ENCODE peak calls at places on chromosomes 3 and 15, in ten cellular contexts. Y is AG09319, U is progenitor cell of endocrine pancreas, F is glutamatergic neuron, S is foreskin fibroblast, I is dorsolateral prefrontal cortex, Q is cardiac muscle cell, D is right atrium auricular region, G is breast epithelium, A is NB4. P is an unnamed sample.

GRCh38 chr15:67821784-67822451 is 3.4 kb upstream of the SKOR1 start:
- DNase-seq in U (no peak), F (no peak), G (no peak), S (no peak), Y (no peak), I (no peak), A (no peak), Q (no peak), D (no peak), P (no peak)

GRCh38 chr3:28053759-28054158 is 187.7 kb upstream of the CMC1 start:
- DNase-seq in Y (no peak), S (peak; percentile 9), U (no peak), I (no peak), F (no peak), A (no peak), G (no peak), D (no peak), Q (no peak), P (no peak)

GRCh38 chr3:141498592-141499223 is 11.9 kb downstream of the RASA2 start:
- DNase-seq in D (no peak), U (no peak), I (no peak), G (peak; percentile 50), F (no peak), Q (no peak), Y (no peak), S (no peak), A (peak; percentile 97), P (no peak)

GRCh38 chr15:69044899-69045298 is 30.4 kb downstream of the NOX5 start:
- DNase-seq in D (no peak), U (no peak), Y (peak; percentile 35), F (no peak), I (no peak), G (no peak), A (peak; percentile 93), S (peak; percentile 54), Q (no peak), P (no peak)

GRCh38 chr3:66425032-66425431 is 75.8 kb downstream of the LRIG1 start:
- DNase-seq in S (no peak), D (no peak), Y (no peak), I (no peak), U (no peak), F (no peak), A (no peak), Q (no peak), G (no peak), P (no peak)

GRCh38 chr15:70582143-70582945 is 181.0 kb downstream of the UACA start:
- DNase-seq in G (no peak), Q (no peak), D (no peak), U (no peak), Y (peak; percentile 70), S (peak; percentile 66), F (no peak), I (no peak), A (no peak), P (no peak)

GRCh38 chr15:69086427-69087205 is 72.1 kb downstream of the NOX5 start:
- DNase-seq in U (no peak), D (no peak), G (no peak), A (no peak), F (no peak), Q (no peak), Y (no peak), S (no peak), I (no peak), P (no peak)

GRCh38 chr3:182568756-182569155 is 224.5 kb upstream of the ATP11B start:
- DNase-seq in Q (no peak), S (no peak), Y (no peak), F (no peak), G (no peak), I (no peak), D (no peak), A (no peak), U (no peak), P (no peak)

GRCh38 chr15:66942649-66943390 is 122.6 kb upstream of the SMAD3 start:
- DNase-seq in F (no peak), Y (no peak), I (no peak), A (no peak), G (no peak), S (no peak), Q (no peak), D (no peak), U (no peak), P (no peak)

GRCh38 chr3:61663728-61664492 is 102.5 kb downstream of the PTPRG start:
- DNase-seq in I (no peak), Y (peak; percentile 95), U (no peak), F (no peak), S (peak; percentile 94), D (no peak), Q (no peak), G (no peak), A (no peak), P (no peak)

GRCh38 chr3:131694351-131694750 is 191.6 kb upstream of the MRPL3 start:
- DNase-seq in S (no peak), Y (no peak), Q (no peak), D (no peak), U (no peak), A (no peak), G (no peak), F (no peak), I (no peak), P (no peak)

GRCh38 chr3:98745718-98746117 is 17.4 kb upstream of the ST3GAL6 start:
- DNase-seq in G (no peak), F (no peak), A (no peak), Y (no peak), I (no peak), S (no peak), Q (no peak), U (no peak), D (no peak), P (no peak)

GRCh38 chr15:38300395-38300794 is 47.8 kb downstream of the SPRED1 start:
- DNase-seq in I (no peak), D (no peak), U (no peak), Y (no peak), F (no peak), Q (no peak), A (peak; percentile 8), G (no peak), S (no peak), P (no peak)

GRCh38 chr15:69999392-70000085 is 98.2 kb downstream of the TLE3 start:
- DNase-seq in Y (no peak), D (no peak), A (no peak), Q (no peak), F (no peak), U (no peak), I (no peak), S (no peak), G (no peak), P (no peak)

GRCh38 chr3:61894988-61895935 is 333.9 kb downstream of the PTPRG start:
- DNase-seq in A (peak; percentile 42), I (no peak), D (peak; percentile 81), S (peak; percentile 85), G (peak; percentile 54), F (no peak), U (no peak), Y (peak; percentile 51), Q (peak; percentile 28), P (peak; percentile 80)

GRCh38 chr3:171663805-171664204 is 146.5 kb downstream of the PLD1 start:
- DNase-seq in A (no peak), G (no peak), S (no peak), Q (no peak), Y (no peak), I (no peak), U (no peak), F (no peak), D (no peak), P (no peak)

GRCh38 chr3:73601031-73601430 is 23.7 kb downstream of the PDZRN3 start:
- DNase-seq in I (no peak), S (no peak), A (no peak), D (no peak), Y (no peak), G (no peak), Q (no peak), F (no peak), U (no peak), P (no peak)

GRCh38 chr3:9809615-9810356 is at the start of gene TTLL3:
- DNase-seq in Q (peak; percentile 66), I (peak; percentile 75), F (peak; percentile 88), D (peak; percentile 79), U (peak; percentile 43), Y (peak; percentile 22), S (peak; percentile 73), A (peak; percentile 50), G (peak; percentile 62), P (peak; percentile 78)

GRCh38 chr3:24351779-24352469 is 142.7 kb downstream of the THRB start:
- DNase-seq in D (peak; percentile 70), G (peak; percentile 37), I (no peak), F (no peak), S (no peak), A (no peak), U (no peak), Y (no peak), Q (no peak), P (no peak)

DNA sequence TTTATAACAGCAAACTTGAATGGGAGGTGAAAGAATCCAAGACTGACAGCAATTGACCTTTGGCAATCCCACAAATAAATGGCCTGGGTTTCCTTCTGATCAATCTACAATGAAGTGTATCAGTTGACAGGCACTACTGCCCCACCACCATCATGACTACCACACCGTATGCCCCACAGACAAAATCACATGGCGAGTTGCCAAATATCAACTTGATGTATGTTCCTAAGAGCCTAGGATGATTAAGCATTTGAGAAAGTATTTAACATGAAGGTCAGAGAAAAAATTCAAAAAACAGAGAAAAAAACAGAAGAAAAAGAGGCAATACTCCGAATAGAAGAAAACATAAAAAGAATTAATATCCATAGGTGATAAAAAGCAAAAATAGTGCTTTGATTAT is 215.9 kb upstream of the STAC start:
- DNase-seq in D (no peak), I (no peak), A (no peak), F (no peak), S (no peak), U (no peak), Q (no peak), G (no peak), Y (no peak), P (no peak)
- TF ChIP-seq CTCF in D (no peak), I (no peak), A (no peak), F (no peak), S (no peak), U (no peak), Q (no peak), G (no peak), Y (no peak), P (no peak)

GRCh38 chr3:50338989-50339388 is 1.6 kb downstream of the RASSF1 start:
- DNase-seq in Y (no peak), G (no peak), S (no peak), Q (no peak), U (no peak), A (peak; percentile 68), F (no peak), D (no peak), I (no peak), P (no peak)
- TF ChIP-seq CTCF in Y (no peak), G (no peak), S (no peak), Q (no peak), U (no peak), A (no peak), F (no peak), D (no peak), I (no peak), P (no peak)

GRCh38 chr3:12270976-12271375 is 17.9 kb upstream of the PPARG start:
- DNase-seq in Y (no peak), U (no peak), D (no peak), Q (no peak), G (no peak), I (no peak), A (no peak), F (no peak), S (no peak), P (no peak)
- TF ChIP-seq CTCF in Y (no peak), U (no peak), D (no peak), Q (no peak), G (no peak), I (no peak), A (no peak), F (no peak), S (no peak), P (no peak)

GRCh38 chr3:17810759-17811158 is 68.3 kb upstream of the TBC1D5 start:
- DNase-seq in Y (peak; percentile 1), S (peak; percentile 32), G (no peak), D (no peak), I (no peak), U (no peak), Q (no peak), A (no peak), F (no peak), P (no peak)
- TF ChIP-seq CTCF in Y (peak; percentile 36), S (peak; percentile 37), G (no peak), D (no peak), I (peak; percentile 53), U (no peak), Q (peak; percentile 26), A (no peak), F (no peak), P (no peak)

P was measured in omental fat pad.